ENCODE peak calls at places on chromosomes 6 and 20, in six cellular contexts. R is H1, A is HCT116, U is HepG2, X is K562, D is GM12878. C is an unnamed sample.

GRCh38 chr6:145015739-145016558 is 719.4 kb downstream of the EPM2A start:
- DNase-seq in D (peak), X (no peak), R (no peak), A (peak), U (no peak), C (peak)

GRCh38 chr6:28589234-28589951 is 63.7 kb downstream of the GPX5 start:
- DNase-seq in D (peak), A (peak), R (peak), X (no peak), U (peak), C (peak)

GRCh38 chr6:107493158-107494057 is 3.5 kb downstream of the SOBP start:
- DNase-seq in A (no peak), X (no peak), R (no peak), D (no peak), U (peak), C (peak)

GRCh38 chr6:77463881-77464867 is 883 bp upstream of the HTR1B start:
- DNase-seq in X (no peak), A (no peak), D (no peak), R (no peak), U (no peak), C (peak)

GRCh38 chr6:90385914-90386313 is 89.3 kb upstream of the BACH2 start:
- DNase-seq in R (no peak), D (no peak), U (no peak), A (no peak), X (no peak), C (no peak)

GRCh38 chr6:23511797-23512196 is 614.2 kb upstream of the NRSN1 start:
- DNase-seq in D (no peak), U (no peak), A (no peak), R (no peak), X (no peak), C (no peak)

GRCh38 chr6:113146878-113147277 is 710.3 kb upstream of the MARCKS start:
- DNase-seq in U (no peak), R (no peak), A (no peak), X (no peak), D (no peak), C (peak)

GRCh38 chr6:149761438-149761837 is 11.9 kb downstream of the PCMT1 start:
- DNase-seq in A (no peak), R (no peak), D (no peak), U (no peak), X (no peak), C (no peak)

GRCh38 chr6:135852775-135853174 is 1.3 kb downstream of the PDE7B start:
- DNase-seq in R (no peak), U (no peak), D (no peak), X (no peak), A (no peak), C (no peak)

GRCh38 chr20:13101701-13102100 is 92.9 kb downstream of the SPTLC3 start:
- DNase-seq in U (no peak), R (no peak), A (no peak), X (no peak), D (no peak), C (no peak)

GRCh38 chr6:128521302-128521632 is 868 bp upstream of the PTPRK start:
- DNase-seq in D (no peak), U (no peak), A (no peak), X (no peak), R (no peak), C (no peak)

GRCh38 chr20:50399003-50399916 is 110.9 kb upstream of the PTPN1 start:
- DNase-seq in U (peak), D (no peak), A (no peak), X (no peak), R (no peak), C (no peak)

GRCh38 chr6:83707829-83708545 is 914 bp downstream of the SNAP91 start:
- DNase-seq in A (no peak), D (no peak), R (peak), X (no peak), U (no peak), C (peak)

GRCh38 chr20:31781945-31782344 is 37.2 kb upstream of the MYLK2 start:
- DNase-seq in D (no peak), U (no peak), X (no peak), A (no peak), R (no peak), C (no peak)

GRCh38 chr6:13560651-13561044 is 13.8 kb upstream of the SIRT5 start:
- DNase-seq in A (peak), R (no peak), D (no peak), U (no peak), X (peak), C (no peak)

GRCh38 chr6:142913511-142914047 is 31.4 kb downstream of the HIVEP2 start:
- DNase-seq in R (no peak), U (no peak), A (no peak), D (peak), X (no peak), C (no peak)

GRCh38 chr6:143569035-143569434 is 57.5 kb upstream of the FUCA2 start:
- DNase-seq in A (no peak), D (no peak), U (no peak), R (no peak), X (no peak), C (no peak)

GRCh38 chr20:2006452-2007381 is 12.9 kb upstream of the PDYN start:
- DNase-seq in U (peak), D (no peak), R (no peak), A (peak), X (peak), C (peak)

GRCh38 chr20:2816583-2817340 is 598 bp downstream of the TMEM239 start:
- DNase-seq in U (no peak), R (no peak), D (no peak), A (no peak), X (peak), C (no peak)

GRCh38 chr20:38855356-38855755 is 49.9 kb downstream of the PPP1R16B start:
- DNase-seq in R (no peak), X (no peak), A (no peak), D (no peak), U (no peak), C (peak)

GRCh38 chr6:75084872-75085381 is 120.9 kb downstream of the COL12A1 start:
- DNase-seq in U (peak), X (no peak), R (no peak), D (no peak), A (no peak), C (no peak)

GRCh38 chr20:45592574-45593189 is 13.6 kb upstream of the WFDC8 start:
- DNase-seq in R (no peak), A (peak), D (no peak), X (peak), U (peak), C (peak)

GRCh38 chr6:122511193-122511924 is 39.8 kb upstream of the SERINC1 start:
- DNase-seq in R (no peak), U (no peak), D (no peak), X (no peak), A (no peak), C (no peak)

GRCh38 chr6:6788394-6789020 is 200.0 kb downstream of the LY86 start:
- DNase-seq in D (no peak), U (no peak), R (no peak), X (peak), A (no peak), C (peak)

GRCh38 chr6:42452171-42453026 is 673 bp upstream of the TRERF1 start:
- DNase-seq in U (no peak), D (no peak), A (peak), R (no peak), X (peak), C (peak)

GRCh38 chr6:141265748-141266647 is 866.7 kb upstream of the GJE1 start:
- DNase-seq in A (no peak), U (peak), R (no peak), X (no peak), D (no peak), C (no peak)

GRCh38 chr6:97656236-97656635 is 373.2 kb upstream of the MMS22L start:
- DNase-seq in U (no peak), A (no peak), D (no peak), R (no peak), X (no peak), C (no peak)

GRCh38 chr6:36436466-36436865 is 6.2 kb downstream of the PXT1 start:
- DNase-seq in R (no peak), D (no peak), U (no peak), A (no peak), X (no peak), C (no peak)

GRCh38 chr20:34445177-34446065 is 70.8 kb upstream of the DYNLRB1 start:
- DNase-seq in X (no peak), R (no peak), D (no peak), A (no peak), U (no peak), C (no peak)

GRCh38 chr20:58192567-58192966 is 35.9 kb downstream of the ANKRD60 start:
- DNase-seq in U (no peak), D (no peak), A (no peak), R (no peak), X (peak), C (peak)

GRCh38 chr6:100538086-100538485 is 73.4 kb upstream of the SIM1 start:
- DNase-seq in U (no peak), R (no peak), A (no peak), D (no peak), X (no peak), C (peak)

GRCh38 chr6:165049362-165049761 is 260.0 kb downstream of the C6orf118 start:
- DNase-seq in R (peak), X (peak), D (no peak), A (peak), U (peak), C (no peak)

GRCh38 chr20:44702776-44703175 is 12.4 kb upstream of the CCN5 start:
- DNase-seq in U (no peak), R (no peak), A (no peak), D (no peak), X (no peak), C (peak)

GRCh38 chr6:40740518-40740917 is 153.4 kb upstream of the LRFN2 start:
- DNase-seq in A (no peak), U (no peak), X (no peak), D (no peak), R (no peak), C (no peak)

GRCh38 chr6:21377356-21377755 is 216.2 kb upstream of the SOX4 start:
- DNase-seq in X (no peak), U (no peak), A (no peak), D (no peak), R (no peak), C (no peak)

GRCh38 chr6:80725156-80725930 is 618.9 kb downstream of the BCKDHB start:
- DNase-seq in D (no peak), U (no peak), A (no peak), R (no peak), X (no peak), C (no peak)

GRCh38 chr6:118280210-118280609 is 267.9 kb upstream of the PLN start:
- DNase-seq in R (no peak), A (no peak), D (peak), X (no peak), U (no peak), C (no peak)

GRCh38 chr20:36773123-36773547 is 428 bp downstream of the DSN1 start:
- DNase-seq in D (no peak), A (no peak), R (no peak), U (no peak), X (no peak), C (peak)

GRCh38 chr20:17227199-17227535 is 327 bp downstream of the PCSK2 start:
- DNase-seq in R (no peak), A (no peak), D (no peak), X (no peak), U (no peak), C (no peak)
- TF ChIP-seq EZH2 in R (no peak), A (no peak), D (no peak), X (no peak), U (no peak), C (no peak)

GRCh38 chr6:159466934-159467333 is 226.1 kb downstream of the SOD2 start:
- DNase-seq in A (no peak), R (no peak), U (no peak), X (no peak), D (no peak), C (no peak)
- H2AFZ ChIP-seq in A (no peak), R (no peak), U (no peak), X (no peak), D (no peak), C (no peak)

GRCh38 chr6:134078166-134078565 is 25.7 kb upstream of the SLC2A12 start:
- DNase-seq in D (no peak), A (no peak), X (no peak), R (no peak), U (no peak), C (no peak)

GRCh38 chr6:134071876-134072275 is 19.5 kb upstream of the SLC2A12 start:
- DNase-seq in R (no peak), A (no peak), D (no peak), X (no peak), U (no peak), C (no peak)

GRCh38 chr6:134077301-134077700 is 24.9 kb upstream of the SLC2A12 start:
- DNase-seq in U (no peak), A (no peak), R (no peak), X (peak), D (no peak), C (peak)

GRCh38 chr6:134074151-134074712 is 21.8 kb upstream of the SLC2A12 start:
- DNase-seq in A (no peak), U (peak), R (peak), D (no peak), X (no peak), C (peak)

DNA sequence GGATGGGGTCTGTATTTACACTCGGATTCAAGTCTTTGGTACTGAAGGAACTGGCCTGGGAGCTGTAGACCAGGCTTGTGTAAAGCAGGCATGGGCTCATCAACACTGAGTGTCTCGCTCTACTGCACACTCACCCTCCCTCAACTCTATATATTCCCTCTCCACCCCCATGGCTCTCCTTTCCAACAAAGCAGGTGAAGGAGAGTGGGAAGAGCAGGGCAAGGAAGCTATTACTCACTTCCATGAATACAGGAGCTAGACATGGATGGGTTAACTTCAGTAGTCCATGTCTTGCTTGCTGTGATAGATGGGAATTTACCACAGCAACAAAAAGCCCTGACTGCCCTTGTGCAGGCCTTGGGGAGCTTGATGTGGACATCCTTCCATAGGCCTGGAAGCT is 20.7 kb upstream of the SLC2A12 start:
- DNase-seq in D (no peak), R (no peak), A (no peak), U (no peak), X (no peak), C (no peak)
- TF ChIP-seq POLR2A in D (no peak), R (no peak), A (no peak), U (no peak), X (no peak), C (no peak)

GRCh38 chr6:84769247-84769646 is 4.8 kb upstream of the TBX18 start:
- DNase-seq in U (no peak), X (peak), R (no peak), D (no peak), A (no peak), C (no peak)
- TF ChIP-seq EZH2 in U (no peak), X (no peak), R (peak), D (no peak), A (no peak), C (no peak)

DNA sequence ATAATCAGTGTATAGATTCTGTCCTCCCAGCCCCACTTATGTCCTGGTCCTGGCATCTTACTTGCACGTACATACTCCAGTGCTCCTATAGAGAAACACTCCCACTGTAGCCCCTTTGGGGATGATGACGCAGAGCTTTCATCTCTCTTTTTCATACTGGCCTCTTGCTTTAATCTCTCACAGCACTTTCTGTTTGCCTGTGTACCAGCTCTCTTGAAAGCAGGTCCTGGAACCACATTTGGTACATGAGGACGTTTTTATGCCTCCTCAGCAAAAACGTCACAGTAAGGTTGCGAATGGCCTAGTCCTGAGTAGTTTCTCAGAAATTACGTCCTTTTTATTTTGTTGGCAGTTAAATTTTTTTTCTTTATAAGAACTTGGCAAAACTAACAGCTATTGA is 10.8 kb downstream of the L3MBTL3 start:
- DNase-seq in D (no peak), A (no peak), U (no peak), R (no peak), X (no peak), C (no peak)
- H2AFZ ChIP-seq in D (no peak), A (no peak), U (no peak), R (no peak), X (no peak), C (no peak)

GRCh38 chr20:47552996-47553395 is 51.3 kb downstream of the NCOA3 start:
- DNase-seq in D (no peak), R (no peak), X (no peak), U (no peak), A (no peak), C (no peak)
- TF ChIP-seq POLR2A in D (no peak), R (no peak), X (no peak), U (no peak), A (no peak), C (no peak)

DNA sequence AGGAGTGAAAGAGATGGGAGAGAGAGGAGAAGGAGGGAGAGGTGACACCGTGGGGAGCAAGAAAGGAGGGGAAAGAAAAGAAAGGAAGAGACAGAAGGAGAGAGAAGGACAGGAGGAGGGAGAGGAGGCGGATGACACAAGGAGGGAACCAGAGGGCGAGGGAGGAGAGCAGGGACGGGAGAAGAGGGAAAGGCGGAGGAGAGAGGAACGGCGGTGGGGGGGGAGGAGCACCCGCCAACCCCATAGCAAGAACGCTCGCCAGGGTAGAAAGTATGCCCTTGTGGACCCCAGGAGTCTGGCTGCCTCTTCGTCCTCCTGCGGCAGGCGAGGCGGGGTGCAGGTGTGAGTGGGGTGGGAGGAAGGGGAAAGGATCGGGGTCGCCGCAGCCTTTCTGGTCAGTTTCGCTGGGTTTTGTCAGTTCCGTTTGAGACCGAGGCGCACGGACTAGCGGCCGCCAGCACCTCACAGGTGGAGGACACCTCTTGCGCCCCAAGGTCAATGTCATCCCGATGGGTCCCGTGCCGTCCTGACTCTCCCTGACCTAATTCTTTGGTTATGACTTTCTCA is 4.4 kb upstream of the INSM1 start:
- DNase-seq in D (no peak), X (no peak), R (no peak), A (no peak), U (no peak), C (no peak)
- TF ChIP-seq EZH2 in D (no peak), X (no peak), R (no peak), A (no peak), U (no peak), C (no peak)

GRCh38 chr6:2988076-2988425 is 11.6 kb upstream of the NQO2 start:
- DNase-seq in U (no peak), R (no peak), A (no peak), X (no peak), D (no peak), C (no peak)
- H2AFZ ChIP-seq in U (peak), R (no peak), A (no peak), X (peak), D (peak), C (peak)

GRCh38 chr6:30263734-30264133 is 50.5 kb upstream of the TRIM26 start:
- DNase-seq in R (no peak), X (no peak), A (no peak), D (no peak), U (no peak), C (no peak)

GRCh38 chr6:30264731-30265130 is 51.5 kb upstream of the TRIM26 start:
- DNase-seq in X (no peak), U (no peak), A (no peak), R (no peak), D (no peak), C (no peak)

GRCh38 chr6:30258204-30258603 is 45.0 kb upstream of the TRIM26 start:
- DNase-seq in R (no peak), A (no peak), X (no peak), D (no peak), U (no peak), C (no peak)

GRCh38 chr6:30260036-30260504 is 46.9 kb upstream of the TRIM26 start:
- DNase-seq in A (no peak), R (no peak), D (no peak), U (no peak), X (no peak), C (no peak)

GRCh38 chr6:30259140-30260035 is 46.2 kb upstream of the TRIM26 start:
- DNase-seq in A (peak), X (peak), U (peak), D (peak), R (peak), C (peak)
- TF ChIP-seq POLR2A in A (no peak), X (no peak), U (no peak), D (peak), R (peak), C (no peak)

C was measured in endothelial cell of umbilical vein.